ENCODE peak calls at places on chromosomes 5 and 9, in seven cellular contexts. A is nephron progenitor cell, X is AG04449, K is GM13977, P is epithelial cell of esophagus, O is B cell, V is HFFc6. B is an unnamed sample.

GRCh38 chr9:90546200-90546599 is 96.4 kb downstream of the DIRAS2 start:
- DNase-seq in A (no peak), X (peak; percentile 74), K (no peak), P (peak; percentile 81), O (no peak), V (peak; percentile 28), B (peak; percentile 1)

GRCh38 chr5:158246661-158247060 is 387.7 kb upstream of the CLINT1 start:
- DNase-seq in A (no peak), X (no peak), K (no peak), P (no peak), O (no peak), V (no peak), B (no peak)

GRCh38 chr5:73540192-73540591 is 25.2 kb downstream of the ANKRA2 start:
- DNase-seq in A (no peak), X (no peak), K (no peak), P (peak; percentile 97), O (no peak), V (peak; percentile 87), B (no peak)

GRCh38 chr5:55546991-55547390 is 12.2 kb upstream of the PLPP1 start:
- DNase-seq in A (no peak), X (no peak), K (no peak), P (no peak), O (no peak), V (no peak), B (no peak)

GRCh38 chr5:89458330-89458656 is 575.3 kb upstream of the MEF2C start:
- DNase-seq in A (no peak), X (no peak), K (no peak), P (no peak), O (no peak), V (no peak), B (no peak)

GRCh38 chr9:38181866-38182265 is 112.8 kb upstream of the SHB start:
- DNase-seq in A (no peak), X (no peak), K (no peak), P (peak; percentile 75), O (no peak), V (no peak), B (no peak)

GRCh38 chr9:126166291-126166690 is 160.3 kb upstream of the MVB12B start:
- DNase-seq in A (no peak), X (no peak), K (no peak), P (no peak), O (no peak), V (no peak), B (no peak)

GRCh38 chr9:87428659-87429058 is 69.0 kb upstream of the DAPK1 start:
- DNase-seq in A (no peak), X (no peak), K (no peak), P (peak; percentile 7), O (no peak), V (no peak), B (no peak)

GRCh38 chr9:129351642-129352151 is 173.6 kb upstream of the IER5L start:
- DNase-seq in A (peak; percentile 52), X (no peak), K (no peak), P (no peak), O (peak; percentile 56), V (no peak), B (no peak)

GRCh38 chr5:156411131-156411727 is 84.3 kb downstream of the SGCD start:
- DNase-seq in A (no peak), X (peak; percentile 19), K (no peak), P (no peak), O (no peak), V (peak; percentile 6), B (peak; percentile 34)

GRCh38 chr5:124888050-124888506 is 141.6 kb upstream of the ZNF608 start:
- DNase-seq in A (peak; percentile 29), X (no peak), K (no peak), P (no peak), O (no peak), V (no peak), B (no peak)

GRCh38 chr9:93119953-93120845 is 13.9 kb downstream of the NINJ1 start:
- DNase-seq in A (peak; percentile 1), X (no peak), K (peak; percentile 86), P (peak; percentile 90), O (peak; percentile 80), V (peak; percentile 68), B (peak; percentile 84)

GRCh38 chr5:25387949-25388348 is 743.2 kb upstream of the CDH10 start:
- DNase-seq in A (no peak), X (no peak), K (no peak), P (no peak), O (no peak), V (no peak), B (no peak)
- TF ChIP-seq CTCF in A (no peak), X (no peak), K (no peak), P (no peak), O (no peak), V (no peak), B (no peak)

GRCh38 chr5:141186897-141187512 is at the start of gene PCDHB9:
- DNase-seq in A (peak; percentile 42), X (no peak), K (no peak), P (no peak), O (peak; percentile 43), V (peak; percentile 58), B (no peak)
- TF ChIP-seq CTCF in A (peak; percentile 34), X (peak; percentile 0), K (peak; percentile 48), P (peak; percentile 18), O (peak; percentile 47), V (peak; percentile 88), B (peak; percentile 70)

DNA sequence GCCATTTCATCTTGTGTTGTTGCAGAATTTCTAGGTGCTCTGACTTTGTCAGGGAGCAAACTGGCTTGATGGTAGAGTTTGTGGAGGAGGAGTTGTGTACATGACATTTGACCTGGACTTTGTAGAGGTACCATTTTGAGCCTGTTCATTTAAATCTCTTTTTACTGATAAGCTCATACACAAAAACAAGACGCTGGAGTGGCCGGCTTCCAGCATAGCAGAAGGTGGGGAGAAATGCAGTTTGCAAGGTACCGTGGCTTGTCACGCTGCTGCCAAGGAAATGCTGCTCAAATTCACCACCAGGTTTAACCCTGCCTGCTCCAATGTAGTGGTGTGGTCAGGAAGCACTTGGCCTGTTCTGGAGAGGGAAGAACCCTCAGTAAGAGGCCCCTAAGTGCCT is 18.9 kb upstream of the IQGAP2 start:
- DNase-seq in A (no peak), X (no peak), K (no peak), P (no peak), O (no peak), V (no peak), B (no peak)
- TF ChIP-seq CTCF in A (no peak), X (no peak), K (no peak), P (no peak), O (no peak), V (no peak), B (no peak)

DNA sequence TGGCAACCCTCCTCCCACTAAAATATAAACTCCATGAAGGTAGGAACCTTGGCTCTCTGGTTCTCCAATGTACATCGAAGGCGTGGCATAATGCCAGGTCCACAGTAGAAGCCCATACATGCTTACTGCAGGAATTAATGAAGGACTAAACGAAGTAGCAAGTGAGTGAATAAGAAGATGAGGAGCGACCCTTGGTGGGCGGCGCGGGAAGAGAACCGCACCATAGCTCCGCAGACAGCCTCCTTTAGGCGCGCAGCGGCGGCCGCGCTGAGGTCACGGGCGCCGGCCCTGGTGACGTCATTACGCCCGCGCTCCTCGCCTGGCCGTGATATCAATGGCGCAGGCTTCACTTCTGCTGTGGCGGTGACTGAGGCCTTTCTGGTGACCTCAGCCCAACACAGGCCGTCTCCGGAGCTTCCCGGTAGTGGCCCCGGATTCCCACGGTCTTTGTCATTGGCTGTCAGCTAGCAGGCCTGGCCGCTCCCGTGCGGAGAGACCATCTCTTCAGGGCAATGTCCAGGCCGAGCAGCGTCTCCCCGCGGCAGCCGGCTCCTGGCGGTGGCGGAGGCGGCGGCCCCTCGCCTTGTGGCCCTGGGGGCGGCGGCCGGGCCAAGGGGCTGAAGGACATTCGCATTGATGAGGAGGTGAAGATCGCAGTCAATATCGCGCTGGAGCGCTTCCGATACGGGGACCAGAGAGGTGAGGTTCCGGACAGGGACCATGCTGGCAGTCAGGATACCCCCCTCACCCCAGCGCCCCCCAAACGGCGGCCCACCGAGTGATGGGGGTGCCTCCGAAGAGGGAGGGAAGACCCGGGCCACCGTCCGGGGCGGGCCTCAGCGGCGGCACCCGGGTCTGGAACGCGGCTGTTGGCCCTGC is at the start of gene YTHDC2:
- DNase-seq in A (peak; percentile 87), X (no peak), K (peak; percentile 81), P (peak; percentile 81), O (peak; percentile 79), V (peak; percentile 84), B (peak; percentile 18)
- TF ChIP-seq CTCF in A (peak; percentile 26), X (peak; percentile 43), K (peak; percentile 37), P (no peak), O (peak; percentile 18), V (no peak), B (peak; percentile 22)

GRCh38 chr5:36060516-36060885 is 6.2 kb downstream of the UGT3A2 start:
- DNase-seq in A (no peak), X (no peak), K (no peak), P (no peak), O (no peak), V (peak; percentile 70), B (no peak)
- TF ChIP-seq CTCF in A (no peak), X (peak; percentile 12), K (no peak), P (no peak), O (no peak), V (peak; percentile 73), B (peak; percentile 39)

GRCh38 chr5:160637357-160637756 is 214.7 kb downstream of the ATP10B start:
- DNase-seq in A (no peak), X (no peak), K (no peak), P (no peak), O (no peak), V (no peak), B (no peak)

GRCh38 chr5:160638141-160638742 is 213.8 kb downstream of the ATP10B start:
- DNase-seq in A (no peak), X (no peak), K (no peak), P (no peak), O (no peak), V (no peak), B (no peak)

GRCh38 chr5:160643588-160643987 is 208.4 kb downstream of the ATP10B start:
- DNase-seq in A (no peak), X (no peak), K (no peak), P (no peak), O (no peak), V (no peak), B (no peak)

GRCh38 chr5:160640417-160640816 is 211.6 kb downstream of the ATP10B start:
- DNase-seq in A (no peak), X (no peak), K (no peak), P (no peak), O (no peak), V (no peak), B (no peak)

GRCh38 chr5:160641405-160641804 is 210.6 kb downstream of the ATP10B start:
- DNase-seq in A (no peak), X (no peak), K (no peak), P (no peak), O (no peak), V (no peak), B (no peak)
- TF ChIP-seq CTCF in A (no peak), X (no peak), K (no peak), P (no peak), O (no peak), V (no peak), B (no peak)

B was measured in AG09309.